ENCODE peak calls at places on chromosomes 3 and 15, in nine cellular contexts. C is A549, B is HCT116, W is mesothelial cell of epicardium, R is right atrium auricular region, J is heart right ventricle, A is BE2C, T is neural crest cell, Q is upper lobe of right lung. Y is an unnamed sample.

GRCh38 chr3:178392553-178392952 is 143.7 kb upstream of the KCNMB2 start:
- DNase-seq in W (no peak), R (no peak), Q (no peak), C (no peak), J (no peak), T (no peak), B (no peak), A (no peak), Y (no peak)

GRCh38 chr15:79078763-79079395 is 11.7 kb downstream of the RASGRF1 start:
- DNase-seq in R (no peak), Q (peak), J (no peak), T (no peak), W (peak), A (no peak), B (no peak), C (no peak), Y (no peak)

GRCh38 chr3:78857494-78858111 is 910.2 kb downstream of the ROBO1 start:
- DNase-seq in Q (no peak), B (no peak), W (no peak), J (no peak), T (no peak), A (peak), C (no peak), R (no peak), Y (no peak)

GRCh38 chr3:71064288-71064975 is 519.1 kb downstream of the FOXP1 start:
- DNase-seq in R (no peak), C (peak), A (no peak), J (no peak), T (peak), B (no peak), Q (peak), W (peak), Y (peak)

GRCh38 chr3:167785790-167786189 is 50.3 kb downstream of the SERPINI1 start:
- DNase-seq in T (no peak), Q (no peak), A (no peak), W (no peak), J (no peak), B (no peak), R (no peak), C (no peak), Y (no peak)

GRCh38 chr15:74505837-74506514 is 35.0 kb upstream of the ARID3B start:
- DNase-seq in W (no peak), C (no peak), T (no peak), R (no peak), B (no peak), A (no peak), Q (peak), J (no peak), Y (no peak)

GRCh38 chr3:12235691-12236090 is 53.2 kb upstream of the PPARG start:
- DNase-seq in B (no peak), W (no peak), A (no peak), R (no peak), T (no peak), J (no peak), Q (no peak), C (peak), Y (no peak)

GRCh38 chr15:70096215-70096974 is 1.3 kb downstream of the TLE3 start:
- DNase-seq in B (no peak), R (no peak), J (peak), W (peak), A (peak), T (peak), Q (peak), C (peak), Y (peak)

GRCh38 chr3:101544181-101544850 is 17.4 kb upstream of the TRMT10C start:
- DNase-seq in C (no peak), Q (no peak), T (no peak), W (no peak), A (no peak), R (no peak), B (no peak), J (no peak), Y (no peak)

GRCh38 chr3:126056681-126057546 is 27.0 kb downstream of the SLC41A3 start:
- DNase-seq in T (no peak), A (no peak), W (no peak), Q (peak), C (no peak), B (no peak), J (peak), R (peak), Y (no peak)

GRCh38 chr15:98754283-98755022 is 106.1 kb downstream of the IGF1R start:
- DNase-seq in Q (no peak), T (no peak), C (no peak), R (no peak), A (no peak), B (no peak), W (no peak), J (no peak), Y (no peak)

GRCh38 chr3:42639192-42639591 is 14.3 kb upstream of the ZBTB47 start:
- DNase-seq in W (no peak), B (no peak), J (no peak), T (no peak), R (no peak), A (no peak), Q (no peak), C (no peak), Y (no peak)

GRCh38 chr3:137709011-137709601 is 55.0 kb upstream of the SOX14 start:
- DNase-seq in R (no peak), B (peak), W (no peak), C (peak), J (no peak), Q (no peak), A (no peak), T (peak), Y (peak)
- TF ChIP-seq CTCF in R (no peak), B (peak), W (peak), C (peak), J (peak), Q (peak), A (peak), T (peak), Y (peak)

DNA sequence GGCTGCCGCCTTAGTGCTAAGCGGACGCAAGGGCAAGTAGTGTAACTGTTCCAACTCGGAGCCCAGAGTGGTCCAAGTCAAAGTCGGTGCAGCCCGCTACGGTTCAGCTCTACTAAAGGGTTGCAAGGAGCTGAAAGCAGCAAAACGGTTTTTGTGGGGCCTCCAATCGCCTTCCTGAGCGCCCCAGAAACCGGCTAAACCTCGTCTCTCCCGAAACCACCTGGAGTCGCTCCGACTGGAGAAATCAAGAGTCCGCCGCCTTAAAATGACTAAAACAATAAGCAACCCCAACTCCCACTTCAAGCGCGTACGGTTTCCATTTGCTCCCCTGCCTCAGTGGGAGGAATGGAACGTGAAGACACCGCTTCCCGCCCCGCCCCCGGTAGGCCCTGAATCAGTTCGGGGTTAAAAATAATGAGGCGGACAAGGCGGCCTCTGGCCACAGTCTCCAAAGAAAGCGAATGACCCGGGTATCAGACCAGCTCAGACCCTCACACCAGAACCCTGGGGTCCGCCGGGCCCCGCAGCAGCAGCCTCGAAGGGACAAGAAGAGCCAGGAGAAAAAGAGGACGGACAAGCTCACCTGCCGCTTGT is 400 bp downstream of the SEC11A start:
- DNase-seq in J (no peak), C (peak), A (peak), B (no peak), T (peak), Q (no peak), R (no peak), W (no peak), Y (peak)
- TF ChIP-seq CTCF in J (no peak), C (no peak), A (no peak), B (no peak), T (no peak), Q (no peak), R (no peak), W (no peak), Y (no peak)

DNA sequence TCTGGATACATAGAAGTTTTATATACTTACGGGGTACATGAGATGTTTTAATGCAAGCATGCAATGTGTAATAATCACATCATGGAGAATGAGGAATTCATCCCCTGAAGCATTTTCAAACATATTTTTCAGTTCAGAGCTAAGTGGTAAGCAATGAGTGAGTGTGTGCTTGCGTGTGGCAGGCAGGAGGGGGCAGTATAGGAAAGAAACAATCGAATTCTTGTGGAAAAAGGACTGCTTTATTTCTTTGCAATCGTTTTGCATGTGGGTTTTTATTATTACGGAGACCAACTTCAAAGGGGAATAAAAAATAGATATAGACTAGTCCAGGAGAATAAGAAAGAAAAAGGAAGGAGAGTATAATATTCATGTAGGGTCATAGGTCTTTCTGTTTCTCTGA is 271.6 kb downstream of the CHL1 start:
- DNase-seq in Q (no peak), W (no peak), A (no peak), B (no peak), R (no peak), T (no peak), J (no peak), C (no peak), Y (peak)
- TF ChIP-seq CTCF in Q (peak), W (peak), A (peak), B (peak), R (no peak), T (peak), J (peak), C (peak), Y (peak)

DNA sequence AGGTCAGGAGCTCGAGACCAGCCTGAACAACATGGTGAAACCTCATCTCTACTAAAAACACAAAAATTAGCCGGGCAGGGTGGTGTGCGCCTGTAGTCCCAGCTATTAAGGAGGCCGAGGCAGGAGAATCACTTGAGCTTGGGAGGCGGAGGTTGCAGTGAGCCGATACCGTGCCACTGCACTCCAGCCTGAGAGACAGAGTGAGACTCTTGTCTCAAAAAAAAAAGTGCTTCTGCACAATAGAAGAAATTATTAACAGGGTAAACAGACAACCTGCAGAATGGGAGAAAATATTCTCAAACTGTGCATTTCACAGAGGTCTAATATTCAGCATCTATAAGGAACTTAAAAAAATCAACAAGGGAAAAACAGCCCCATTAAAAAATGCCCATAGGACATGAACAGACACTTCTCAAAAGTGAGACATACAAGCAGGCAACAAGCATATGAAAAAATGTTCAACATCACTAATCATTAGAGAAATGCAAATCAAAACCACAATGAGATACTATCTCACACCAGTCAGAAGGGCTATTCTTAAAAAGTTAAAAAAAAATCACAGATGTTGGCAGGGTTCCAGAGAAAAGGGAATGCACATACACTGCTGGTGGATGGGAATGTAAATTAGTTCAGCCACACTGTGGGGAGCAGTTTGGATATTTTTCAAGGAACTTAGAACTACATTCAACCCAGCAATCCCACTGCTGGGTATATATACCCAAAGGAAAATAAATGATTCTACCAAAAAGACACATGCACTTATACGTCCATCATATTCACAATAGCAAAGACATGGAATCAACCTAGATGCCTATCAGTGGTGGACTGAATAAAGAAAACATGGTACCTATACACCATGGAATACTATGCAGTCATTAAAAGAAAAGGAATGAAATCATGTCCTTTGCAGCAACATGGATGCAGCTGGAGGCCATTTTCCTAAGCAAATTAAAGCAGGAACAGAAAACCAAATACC is 75.5 kb downstream of the MSL2 start:
- DNase-seq in R (no peak), W (no peak), J (no peak), C (no peak), A (no peak), T (no peak), Q (no peak), B (no peak), Y (no peak)
- TF ChIP-seq CTCF in R (no peak), W (no peak), J (no peak), C (no peak), A (no peak), T (no peak), Q (no peak), B (no peak), Y (no peak)

DNA sequence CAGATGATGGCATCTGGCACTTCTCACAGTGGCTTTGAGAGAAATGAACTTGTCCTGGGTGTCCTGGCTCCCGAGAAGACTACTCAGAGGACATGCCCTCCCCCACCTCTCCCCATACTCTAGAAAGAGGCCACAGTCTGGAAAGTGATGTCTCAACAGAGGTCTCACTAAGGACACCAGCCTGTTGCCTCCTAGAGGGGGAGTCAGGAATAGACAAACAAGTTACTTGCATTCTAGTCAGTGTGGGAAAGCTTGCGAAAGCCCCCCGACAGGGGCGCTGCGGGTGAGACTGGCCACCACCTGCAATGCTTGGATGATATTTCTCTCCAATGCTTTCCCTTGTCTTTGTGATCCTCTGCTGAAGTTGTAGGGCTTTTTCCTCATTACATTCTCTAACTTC is 17.2 kb downstream of the B4GALT4 start:
- DNase-seq in A (no peak), B (no peak), W (no peak), J (no peak), Q (no peak), R (no peak), T (no peak), C (no peak), Y (no peak)
- TF ChIP-seq CTCF in A (no peak), B (peak), W (no peak), J (no peak), Q (no peak), R (no peak), T (no peak), C (no peak), Y (no peak)

GRCh38 chr3:63193647-63194046 is 84.5 kb upstream of the SYNPR start:
- DNase-seq in B (peak), Q (no peak), A (no peak), J (no peak), T (no peak), R (no peak), C (no peak), W (no peak), Y (no peak)
- TF ChIP-seq CTCF in B (peak), Q (peak), A (peak), J (peak), T (peak), R (peak), C (peak), W (no peak), Y (peak)

GRCh38 chr15:93127286-93127685 is 38.3 kb upstream of the RGMA start:
- DNase-seq in J (no peak), R (no peak), C (no peak), A (no peak), W (no peak), T (no peak), B (no peak), Q (no peak), Y (no peak)

GRCh38 chr15:93130111-93130510 is 41.1 kb upstream of the RGMA start:
- DNase-seq in Q (no peak), R (no peak), C (no peak), J (no peak), A (no peak), B (no peak), W (no peak), T (no peak), Y (no peak)

GRCh38 chr15:93124126-93124525 is 35.1 kb upstream of the RGMA start:
- DNase-seq in A (no peak), C (no peak), R (no peak), Q (no peak), J (no peak), B (no peak), T (no peak), W (no peak), Y (no peak)

GRCh38 chr15:93121994-93122910 is 33.2 kb upstream of the RGMA start:
- DNase-seq in T (no peak), R (peak), A (no peak), J (no peak), B (no peak), Q (no peak), W (no peak), C (no peak), Y (no peak)

DNA sequence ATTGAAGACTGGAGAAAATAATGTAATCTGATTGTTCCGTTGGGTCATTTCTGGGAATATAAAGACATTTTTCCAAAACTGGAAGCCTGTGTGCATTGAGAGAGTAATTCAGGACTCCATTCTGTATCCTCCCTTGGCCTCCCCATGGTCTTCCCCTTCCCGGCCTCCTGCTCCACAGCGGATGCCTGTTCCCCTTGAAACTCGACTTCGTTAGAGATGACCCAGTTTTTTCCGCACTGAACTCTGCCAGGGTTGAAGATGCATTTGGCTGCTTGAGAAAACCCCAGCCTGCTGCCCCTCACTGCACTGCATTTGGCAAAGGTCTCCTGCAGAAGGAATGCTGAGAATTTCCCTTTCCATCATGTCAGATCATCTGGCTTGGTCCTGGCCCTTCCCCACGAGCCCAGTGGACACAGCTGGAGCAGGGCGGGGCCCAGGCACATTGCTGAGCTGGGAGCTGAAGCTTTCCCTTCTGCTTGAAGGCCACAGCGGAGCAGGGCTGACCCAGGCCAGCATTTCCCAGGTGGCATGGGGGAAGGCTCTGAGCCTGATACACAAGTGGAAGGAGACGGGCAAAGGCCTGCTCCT is 37.6 kb upstream of the RGMA start:
- DNase-seq in B (no peak), Q (no peak), T (no peak), R (peak), W (no peak), J (peak), C (no peak), A (no peak), Y (no peak)
- TF ChIP-seq CTCF in B (no peak), Q (no peak), T (no peak), R (no peak), W (no peak), J (no peak), C (no peak), A (no peak), Y (no peak)